ENCODE peak calls at places on chromosomes 5 and 9, in eight cellular contexts. One of them, this sample, is unnamed.

GRCh38 chr9:135332516-135332915 is 147.1 kb upstream of the PPP1R26 start:
- DNase-seq in neural progenitor cell: no peak
- DNase-seq in IMR-90: no peak
- DNase-seq in neural crest cell: no peak
- DNase-seq in non-pigmented ciliary epithelial cell: no peak
- DNase-seq in GM03348: no peak
- DNase-seq in HFF-Myc: no peak
- DNase-seq in fibroblast of mammary gland: no peak
- DNase-seq in this sample: no peak

GRCh38 chr9:84404095-84404686 is 63.6 kb upstream of the SLC28A3 start:
- DNase-seq in non-pigmented ciliary epithelial cell: no peak
- DNase-seq in neural progenitor cell: peak; percentile 56
- DNase-seq in GM03348: peak; percentile 29
- DNase-seq in IMR-90: no peak
- DNase-seq in neural crest cell: peak; percentile 29
- DNase-seq in fibroblast of mammary gland: peak; percentile 3
- DNase-seq in HFF-Myc: no peak
- DNase-seq in this sample: peak; percentile 32

GRCh38 chr5:173477320-173478055 is 139.0 kb downstream of the BOD1 start:
- DNase-seq in neural crest cell: no peak
- DNase-seq in HFF-Myc: no peak
- DNase-seq in IMR-90: peak; percentile 93
- DNase-seq in non-pigmented ciliary epithelial cell: no peak
- DNase-seq in GM03348: peak; percentile 61
- DNase-seq in fibroblast of mammary gland: peak; percentile 76
- DNase-seq in neural progenitor cell: no peak
- DNase-seq in this sample: no peak

GRCh38 chr5:20446121-20446520 is 458.1 kb upstream of the CDH18 start:
- DNase-seq in GM03348: no peak
- DNase-seq in non-pigmented ciliary epithelial cell: peak; percentile 10
- DNase-seq in HFF-Myc: no peak
- DNase-seq in fibroblast of mammary gland: no peak
- DNase-seq in IMR-90: no peak
- DNase-seq in neural crest cell: no peak
- DNase-seq in neural progenitor cell: no peak
- DNase-seq in this sample: no peak

GRCh38 chr5:177440990-177441780 is 5.4 kb upstream of the PRR7 start:
- DNase-seq in non-pigmented ciliary epithelial cell: no peak
- DNase-seq in GM03348: no peak
- DNase-seq in IMR-90: no peak
- DNase-seq in neural progenitor cell: no peak
- DNase-seq in HFF-Myc: no peak
- DNase-seq in neural crest cell: no peak
- DNase-seq in fibroblast of mammary gland: no peak
- DNase-seq in this sample: no peak

GRCh38 chr5:127076730-127077129 is 3.4 kb upstream of the C5orf63 start:
- DNase-seq in neural progenitor cell: no peak
- DNase-seq in HFF-Myc: peak; percentile 22
- DNase-seq in neural crest cell: no peak
- DNase-seq in IMR-90: peak; percentile 53
- DNase-seq in GM03348: no peak
- DNase-seq in fibroblast of mammary gland: peak; percentile 50
- DNase-seq in non-pigmented ciliary epithelial cell: no peak
- DNase-seq in this sample: no peak

GRCh38 chr9:75885652-75886051 is 4.8 kb upstream of the PCSK5 start:
- DNase-seq in neural progenitor cell: no peak
- DNase-seq in HFF-Myc: no peak
- DNase-seq in neural crest cell: no peak
- DNase-seq in GM03348: no peak
- DNase-seq in IMR-90: no peak
- DNase-seq in fibroblast of mammary gland: peak; percentile 54
- DNase-seq in non-pigmented ciliary epithelial cell: no peak
- DNase-seq in this sample: no peak

GRCh38 chr9:78714591-78714990 is 417.7 kb downstream of the PSAT1 start:
- DNase-seq in IMR-90: no peak
- DNase-seq in HFF-Myc: no peak
- DNase-seq in GM03348: peak; percentile 33
- DNase-seq in non-pigmented ciliary epithelial cell: no peak
- DNase-seq in neural crest cell: no peak
- DNase-seq in fibroblast of mammary gland: peak; percentile 27
- DNase-seq in neural progenitor cell: no peak
- DNase-seq in this sample: no peak

GRCh38 chr9:18857769-18858168 is 175.2 kb downstream of the SAXO1 start:
- DNase-seq in non-pigmented ciliary epithelial cell: peak; percentile 53
- DNase-seq in neural crest cell: no peak
- DNase-seq in IMR-90: peak; percentile 80
- DNase-seq in HFF-Myc: no peak
- DNase-seq in GM03348: peak; percentile 51
- DNase-seq in fibroblast of mammary gland: peak; percentile 90
- DNase-seq in neural progenitor cell: no peak
- DNase-seq in this sample: no peak

GRCh38 chr5:43150748-43151147 is 30.0 kb downstream of the ZNF131 start:
- DNase-seq in IMR-90: no peak
- DNase-seq in neural crest cell: no peak
- DNase-seq in GM03348: no peak
- DNase-seq in HFF-Myc: no peak
- DNase-seq in fibroblast of mammary gland: no peak
- DNase-seq in neural progenitor cell: no peak
- DNase-seq in non-pigmented ciliary epithelial cell: no peak
- DNase-seq in this sample: no peak

GRCh38 chr5:119340597-119341218 is 15.1 kb upstream of the TNFAIP8 start:
- DNase-seq in IMR-90: no peak
- DNase-seq in neural progenitor cell: no peak
- DNase-seq in non-pigmented ciliary epithelial cell: no peak
- DNase-seq in HFF-Myc: no peak
- DNase-seq in GM03348: no peak
- DNase-seq in neural crest cell: no peak
- DNase-seq in fibroblast of mammary gland: no peak
- DNase-seq in this sample: no peak

GRCh38 chr5:163565931-163566608 is 60.7 kb downstream of the MAT2B start:
- DNase-seq in fibroblast of mammary gland: no peak
- DNase-seq in HFF-Myc: no peak
- DNase-seq in neural progenitor cell: peak; percentile 65
- DNase-seq in neural crest cell: peak; percentile 12
- DNase-seq in IMR-90: peak; percentile 36
- DNase-seq in GM03348: peak; percentile 50
- DNase-seq in non-pigmented ciliary epithelial cell: no peak
- DNase-seq in this sample: peak; percentile 74

GRCh38 chr9:111455638-111456037 is 28.5 kb downstream of the ECPAS start:
- DNase-seq in non-pigmented ciliary epithelial cell: no peak
- DNase-seq in fibroblast of mammary gland: no peak
- DNase-seq in neural crest cell: no peak
- DNase-seq in HFF-Myc: no peak
- DNase-seq in IMR-90: no peak
- DNase-seq in GM03348: no peak
- DNase-seq in neural progenitor cell: no peak
- DNase-seq in this sample: no peak

GRCh38 chr5:55159763-55160492 is at the start of gene GPX8:
- DNase-seq in neural crest cell: peak; percentile 41
- DNase-seq in IMR-90: peak; percentile 92
- DNase-seq in neural progenitor cell: peak; percentile 87
- DNase-seq in fibroblast of mammary gland: peak; percentile 91
- DNase-seq in HFF-Myc: peak; percentile 80
- DNase-seq in GM03348: peak; percentile 57
- DNase-seq in non-pigmented ciliary epithelial cell: peak; percentile 77
- DNase-seq in this sample: peak; percentile 21

GRCh38 chr9:14523545-14523944 is 169.7 kb downstream of the ZDHHC21 start:
- DNase-seq in fibroblast of mammary gland: no peak
- DNase-seq in GM03348: no peak
- DNase-seq in IMR-90: no peak
- DNase-seq in HFF-Myc: no peak
- DNase-seq in non-pigmented ciliary epithelial cell: no peak
- DNase-seq in neural crest cell: no peak
- DNase-seq in neural progenitor cell: no peak
- DNase-seq in this sample: no peak

GRCh38 chr5:171770153-171770552 is 15.5 kb upstream of the SMIM23 start:
- DNase-seq in neural crest cell: no peak
- DNase-seq in non-pigmented ciliary epithelial cell: no peak
- DNase-seq in IMR-90: no peak
- DNase-seq in fibroblast of mammary gland: no peak
- DNase-seq in neural progenitor cell: peak; percentile 40
- DNase-seq in GM03348: no peak
- DNase-seq in HFF-Myc: no peak
- DNase-seq in this sample: peak; percentile 36

GRCh38 chr9:7185612-7186011 is 427.8 kb downstream of the KDM4C start:
- DNase-seq in GM03348: peak; percentile 66
- DNase-seq in neural crest cell: no peak
- DNase-seq in non-pigmented ciliary epithelial cell: peak; percentile 91
- DNase-seq in fibroblast of mammary gland: peak; percentile 83
- DNase-seq in neural progenitor cell: peak; percentile 23
- DNase-seq in HFF-Myc: peak; percentile 64
- DNase-seq in IMR-90: peak; percentile 90
- DNase-seq in this sample: peak; percentile 31

GRCh38 chr5:95822038-95822407 is 503 bp downstream of the GLRX start:
- DNase-seq in neural crest cell: no peak
- DNase-seq in neural progenitor cell: peak; percentile 77
- DNase-seq in fibroblast of mammary gland: peak; percentile 63
- DNase-seq in GM03348: peak; percentile 61
- DNase-seq in IMR-90: peak; percentile 25
- DNase-seq in non-pigmented ciliary epithelial cell: no peak
- DNase-seq in HFF-Myc: no peak
- DNase-seq in this sample: peak; percentile 36

GRCh38 chr5:153753645-153754432 is 263.4 kb downstream of the GRIA1 start:
- DNase-seq in neural progenitor cell: no peak
- DNase-seq in GM03348: no peak
- DNase-seq in IMR-90: no peak
- DNase-seq in fibroblast of mammary gland: peak; percentile 3
- DNase-seq in HFF-Myc: no peak
- DNase-seq in neural crest cell: no peak
- DNase-seq in non-pigmented ciliary epithelial cell: no peak
- DNase-seq in this sample: no peak

This sample was measured in WTC11.